ENCODE peak calls at places on chromosomes 4 and X, in five cellular contexts. One of them, this sample, is unnamed. For H3K9me3, the result is how much of the 10 kb centered on the place peaks cover.

GRCh38 chr4:142360657-142361056 is 485.4 kb downstream of the INPP4B start:
- DNase-seq in spleen: no peak
- DNase-seq in H9: no peak
- DNase-seq in CD8-positive, alpha-beta T cell: no peak
- DNase-seq in uterus: no peak
- DNase-seq in this sample: no peak

GRCh38 chrX:72304877-72305276 is 837 bp downstream of the CITED1 start:
- DNase-seq in spleen: no peak
- DNase-seq in H9: no peak
- DNase-seq in CD8-positive, alpha-beta T cell: no peak
- DNase-seq in uterus: no peak
- DNase-seq in this sample: no peak

GRCh38 chr4:186693894-186694293 is 29.8 kb downstream of the FAT1 start:
- DNase-seq in spleen: no peak
- DNase-seq in H9: no peak
- DNase-seq in CD8-positive, alpha-beta T cell: no peak
- DNase-seq in uterus: no peak
- DNase-seq in this sample: no peak

GRCh38 chrX:112761239-112762207 is 79.1 kb downstream of the AMOT start:
- DNase-seq in spleen: no peak
- DNase-seq in H9: no peak
- DNase-seq in CD8-positive, alpha-beta T cell: no peak
- DNase-seq in uterus: no peak
- DNase-seq in this sample: no peak

GRCh38 chr4:55475394-55476243 is 71.1 kb downstream of the CLOCK start:
- DNase-seq in spleen: no peak
- DNase-seq in H9: no peak
- DNase-seq in CD8-positive, alpha-beta T cell: no peak
- DNase-seq in uterus: no peak
- DNase-seq in this sample: no peak

GRCh38 chrX:73850124-73851013 is 287.4 kb downstream of the CHIC1 start:
- DNase-seq in spleen: no peak
- DNase-seq in H9: no peak
- DNase-seq in CD8-positive, alpha-beta T cell: no peak
- DNase-seq in uterus: peak
- DNase-seq in this sample: no peak

GRCh38 chrX:24144528-24144927 is 5.0 kb upstream of the ZFX start:
- DNase-seq in spleen: no peak
- DNase-seq in H9: no peak
- DNase-seq in CD8-positive, alpha-beta T cell: no peak
- DNase-seq in uterus: no peak
- DNase-seq in this sample: no peak

GRCh38 chr4:29277381-29277780 is 1442.8 kb upstream of the PCDH7 start:
- DNase-seq in spleen: no peak
- DNase-seq in H9: no peak
- DNase-seq in CD8-positive, alpha-beta T cell: no peak
- DNase-seq in uterus: no peak
- DNase-seq in this sample: no peak

GRCh38 chr4:86959588-86960500 is 25.0 kb downstream of the AFF1 start:
- DNase-seq in spleen: no peak
- DNase-seq in H9: peak
- DNase-seq in CD8-positive, alpha-beta T cell: no peak
- DNase-seq in uterus: no peak
- DNase-seq in this sample: no peak

GRCh38 chrX:154429708-154430107 is 1.2 kb downstream of the ATP6AP1 start:
- DNase-seq in spleen: no peak
- DNase-seq in H9: no peak
- DNase-seq in CD8-positive, alpha-beta T cell: no peak
- DNase-seq in uterus: no peak
- DNase-seq in this sample: no peak

GRCh38 chr4:6047130-6047673 is 29.0 kb upstream of the C4orf50 start:
- DNase-seq in spleen: no peak
- DNase-seq in H9: peak
- DNase-seq in CD8-positive, alpha-beta T cell: no peak
- DNase-seq in uterus: no peak
- DNase-seq in this sample: no peak

GRCh38 chr4:168509786-168510185 is 12.9 kb downstream of the PALLD start:
- DNase-seq in spleen: no peak
- DNase-seq in H9: no peak
- DNase-seq in CD8-positive, alpha-beta T cell: no peak
- DNase-seq in uterus: no peak
- DNase-seq in this sample: no peak

GRCh38 chrX:140526138-140526537 is 21.3 kb upstream of the SOX3 start:
- DNase-seq in spleen: no peak
- DNase-seq in H9: peak
- DNase-seq in CD8-positive, alpha-beta T cell: no peak
- DNase-seq in uterus: no peak
- DNase-seq in this sample: no peak

GRCh38 chr4:128615197-128615596 is 194.3 kb upstream of the JADE1 start:
- DNase-seq in spleen: no peak
- DNase-seq in H9: no peak
- DNase-seq in CD8-positive, alpha-beta T cell: no peak
- DNase-seq in uterus: no peak
- DNase-seq in this sample: no peak

DNA sequence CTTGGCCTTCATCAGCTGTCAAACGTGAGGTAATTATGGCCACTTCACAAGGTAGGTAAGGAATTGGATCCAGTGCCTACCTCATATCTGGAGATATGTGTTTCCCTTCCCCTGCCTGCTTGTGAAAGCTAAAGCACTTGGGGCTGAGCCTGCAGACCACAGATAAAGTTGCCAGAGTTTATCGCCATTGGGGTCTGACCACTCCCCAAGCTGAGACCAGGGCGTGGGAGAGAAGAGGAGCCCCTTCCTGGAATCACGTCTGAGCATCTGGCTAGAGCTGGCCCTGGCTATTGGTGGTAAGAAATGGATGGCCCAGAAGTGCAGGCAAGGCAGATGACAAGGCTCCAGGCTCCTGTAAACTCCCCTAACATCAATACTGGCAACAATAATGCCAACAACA is 2.7 kb downstream of the ALAS2 start:
- DNase-seq in spleen: no peak
- DNase-seq in H9: no peak
- DNase-seq in CD8-positive, alpha-beta T cell: no peak
- DNase-seq in uterus: no peak
- DNase-seq in this sample: no peak
- H3K27ac ChIP-seq in spleen: no peak
- H3K27ac ChIP-seq in H9: no peak
- H3K27ac ChIP-seq in CD8-positive, alpha-beta T cell: no peak
- H3K27ac ChIP-seq in uterus: no peak
- H3K27ac ChIP-seq in this sample: no peak

GRCh38 chr4:146481246-146481645 is 40.5 kb downstream of the SLC10A7 start:
- DNase-seq in spleen: no peak
- DNase-seq in H9: no peak
- DNase-seq in CD8-positive, alpha-beta T cell: no peak
- DNase-seq in uterus: no peak
- DNase-seq in this sample: no peak

GRCh38 chr4:146477054-146477453 is 44.7 kb downstream of the SLC10A7 start:
- DNase-seq in spleen: no peak
- DNase-seq in H9: no peak
- DNase-seq in CD8-positive, alpha-beta T cell: no peak
- DNase-seq in uterus: no peak
- DNase-seq in this sample: no peak

GRCh38 chr4:146482788-146483187 is 39.0 kb downstream of the SLC10A7 start:
- DNase-seq in spleen: no peak
- DNase-seq in H9: no peak
- DNase-seq in CD8-positive, alpha-beta T cell: no peak
- DNase-seq in uterus: no peak
- DNase-seq in this sample: no peak

GRCh38 chr4:146472404-146472803 is 49.3 kb downstream of the SLC10A7 start:
- DNase-seq in spleen: no peak
- DNase-seq in H9: peak
- DNase-seq in CD8-positive, alpha-beta T cell: no peak
- DNase-seq in uterus: no peak
- DNase-seq in this sample: no peak

DNA sequence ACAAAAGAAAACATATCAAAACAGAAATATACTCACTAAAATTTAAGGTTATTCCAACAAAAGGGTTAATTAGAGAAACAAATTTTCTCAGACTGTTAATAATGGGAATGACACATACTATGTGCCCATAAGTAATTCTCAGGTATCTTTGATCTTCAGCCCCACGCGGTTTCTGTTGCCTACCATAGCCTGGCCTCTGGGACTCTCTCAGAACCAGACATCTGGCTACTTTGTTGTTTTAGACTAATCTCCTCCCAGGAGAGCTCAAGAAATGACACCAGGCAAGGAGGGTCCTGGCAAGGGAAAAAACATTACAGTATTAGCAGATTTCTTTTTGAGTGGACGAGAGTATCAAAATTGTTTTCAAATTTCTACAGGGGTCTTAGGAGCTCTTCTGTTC is 43.7 kb downstream of the SLC10A7 start:
- DNase-seq in spleen: no peak
- DNase-seq in H9: no peak
- DNase-seq in CD8-positive, alpha-beta T cell: no peak
- DNase-seq in uterus: no peak
- DNase-seq in this sample: no peak
- H3K9me3 ChIP-seq in spleen: under half
- H3K9me3 ChIP-seq in H9: under half
- H3K9me3 ChIP-seq in CD8-positive, alpha-beta T cell: under half
- H3K9me3 ChIP-seq in uterus: under half
- H3K9me3 ChIP-seq in this sample: under half

GRCh38 chrX:41177297-41177696 is 92.1 kb downstream of the USP9X start:
- DNase-seq in spleen: no peak
- DNase-seq in H9: no peak
- DNase-seq in CD8-positive, alpha-beta T cell: no peak
- DNase-seq in uterus: no peak
- DNase-seq in this sample: no peak

GRCh38 chrX:41176263-41176662 is 91.0 kb downstream of the USP9X start:
- DNase-seq in spleen: no peak
- DNase-seq in H9: no peak
- DNase-seq in CD8-positive, alpha-beta T cell: no peak
- DNase-seq in uterus: no peak
- DNase-seq in this sample: no peak

GRCh38 chrX:41178201-41178600 is 93.0 kb downstream of the USP9X start:
- DNase-seq in spleen: no peak
- DNase-seq in H9: no peak
- DNase-seq in CD8-positive, alpha-beta T cell: no peak
- DNase-seq in uterus: no peak
- DNase-seq in this sample: no peak

GRCh38 chrX:41184312-41184711 is 99.1 kb downstream of the USP9X start:
- DNase-seq in spleen: no peak
- DNase-seq in H9: no peak
- DNase-seq in CD8-positive, alpha-beta T cell: no peak
- DNase-seq in uterus: no peak
- DNase-seq in this sample: no peak

GRCh38 chrX:41180194-41180902 is 95.1 kb downstream of the USP9X start:
- DNase-seq in spleen: no peak
- DNase-seq in H9: peak
- DNase-seq in CD8-positive, alpha-beta T cell: peak
- DNase-seq in uterus: peak
- DNase-seq in this sample: no peak
- TF ChIP-seq CTCF in spleen: peak
- TF ChIP-seq CTCF in H9: peak
- TF ChIP-seq CTCF in CD8-positive, alpha-beta T cell: peak
- TF ChIP-seq CTCF in uterus: peak
- TF ChIP-seq CTCF in this sample: peak

DNA sequence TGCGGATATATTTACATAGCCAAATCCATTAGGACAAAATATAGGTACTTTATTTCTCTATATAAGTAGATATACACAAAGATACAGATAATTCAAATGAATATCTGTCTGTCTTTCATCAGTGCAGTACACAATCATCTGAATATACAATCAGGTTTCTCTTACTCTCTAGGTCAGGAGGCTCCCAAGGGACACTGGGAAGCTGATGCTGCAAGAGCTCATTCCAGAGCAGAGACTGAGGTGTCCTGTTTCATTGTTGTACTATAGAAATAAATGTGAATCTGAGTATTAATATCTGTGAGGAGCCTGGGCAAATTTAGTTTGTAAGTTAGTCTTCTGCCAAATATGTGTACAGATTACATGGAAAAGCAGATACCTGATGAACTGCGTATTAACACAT is 4.3 kb downstream of the TLL1 start:
- DNase-seq in spleen: no peak
- DNase-seq in H9: no peak
- DNase-seq in CD8-positive, alpha-beta T cell: no peak
- DNase-seq in uterus: no peak
- DNase-seq in this sample: no peak
- H3K27ac ChIP-seq in spleen: no peak
- H3K27ac ChIP-seq in H9: no peak
- H3K27ac ChIP-seq in CD8-positive, alpha-beta T cell: no peak
- H3K27ac ChIP-seq in uterus: no peak
- H3K27ac ChIP-seq in this sample: no peak

DNA sequence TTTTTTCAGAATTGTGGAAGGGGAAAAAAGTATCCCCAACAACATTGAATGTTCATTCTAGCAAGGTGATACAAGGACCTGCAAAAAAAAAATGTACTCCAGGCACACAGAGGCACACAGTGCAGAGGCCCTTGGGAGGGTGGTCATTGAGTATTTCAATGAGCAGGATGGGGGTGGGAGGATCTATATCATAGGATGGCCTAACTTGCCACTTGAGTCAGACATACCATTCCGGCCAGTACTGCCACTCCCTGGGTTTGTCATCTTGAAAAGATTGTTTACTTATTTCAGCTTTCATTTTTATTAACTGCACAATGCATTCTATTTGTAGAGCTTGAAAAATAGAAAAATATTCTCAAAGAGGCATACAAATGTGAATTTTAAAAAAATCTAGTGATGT is 18.7 kb downstream of the ZNF595 start:
- DNase-seq in spleen: no peak
- DNase-seq in H9: no peak
- DNase-seq in CD8-positive, alpha-beta T cell: no peak
- DNase-seq in uterus: no peak
- DNase-seq in this sample: no peak
- H3K9me3 ChIP-seq in spleen: half or more
- H3K9me3 ChIP-seq in H9: half or more
- H3K9me3 ChIP-seq in CD8-positive, alpha-beta T cell: under half
- H3K9me3 ChIP-seq in uterus: under half
- H3K9me3 ChIP-seq in this sample: half or more

GRCh38 chr4:89509708-89510269 is 202.2 kb upstream of the GPRIN3 start:
- DNase-seq in spleen: no peak
- DNase-seq in H9: no peak
- DNase-seq in CD8-positive, alpha-beta T cell: no peak
- DNase-seq in uterus: no peak
- DNase-seq in this sample: no peak
- TF ChIP-seq CTCF in spleen: no peak
- TF ChIP-seq CTCF in H9: no peak
- TF ChIP-seq CTCF in CD8-positive, alpha-beta T cell: no peak
- TF ChIP-seq CTCF in uterus: no peak
- TF ChIP-seq CTCF in this sample: no peak

GRCh38 chr4:83125738-83126141 is 11.2 kb upstream of the PLAC8 start:
- DNase-seq in spleen: peak
- DNase-seq in H9: no peak
- DNase-seq in CD8-positive, alpha-beta T cell: peak
- DNase-seq in uterus: no peak
- DNase-seq in this sample: no peak
- H3K27ac ChIP-seq in spleen: peak
- H3K27ac ChIP-seq in H9: no peak
- H3K27ac ChIP-seq in CD8-positive, alpha-beta T cell: peak
- H3K27ac ChIP-seq in uterus: no peak
- H3K27ac ChIP-seq in this sample: no peak

This sample was measured in kidney.